ENCODE peak calls at places on chromosomes 7 and 10, in nine cellular contexts. Y, K, U, G, X, S, B, A and O are unnamed samples.

GRCh38 chr10:128629111-128630096 is 503.2 kb upstream of the MKI67 start:
- DNase-seq in Y (peak; percentile 58), K (no peak), U (no peak), G (no peak), X (no peak), S (no peak), B (no peak), A (peak; percentile 47), O (peak; percentile 73)

GRCh38 chr7:54811016-54811924 is 52.3 kb upstream of the SEC61G start:
- DNase-seq in Y (peak; percentile 95), K (no peak), U (no peak), G (no peak), X (peak; percentile 84), S (no peak), B (no peak), A (peak; percentile 26), O (no peak)

GRCh38 chr7:11182736-11183135 is 209.1 kb downstream of the PHF14 start:
- DNase-seq in Y (peak; percentile 70), K (no peak), U (no peak), G (no peak), X (no peak), S (no peak), B (no peak), A (no peak), O (no peak)

GRCh38 chr10:125023862-125024495 is 82.1 kb downstream of the ZRANB1 start:
- DNase-seq in Y (no peak), K (peak; percentile 60), U (peak; percentile 87), G (peak; percentile 73), X (no peak), S (peak; percentile 55), B (no peak), A (no peak), O (no peak)

GRCh38 chr10:24694086-24694485 is 29.6 kb downstream of the ARHGAP21 start:
- DNase-seq in Y (peak; percentile 20), K (no peak), U (no peak), G (no peak), X (no peak), S (no peak), B (no peak), A (no peak), O (no peak)

GRCh38 chr7:2307690-2308107 is 6.5 kb downstream of the SNX8 start:
- DNase-seq in Y (no peak), K (no peak), U (no peak), G (no peak), X (no peak), S (no peak), B (no peak), A (no peak), O (no peak)

GRCh38 chr10:124629842-124630241 is 114.3 kb downstream of the FAM53B start:
- DNase-seq in Y (no peak), K (no peak), U (no peak), G (no peak), X (no peak), S (no peak), B (no peak), A (no peak), O (no peak)

GRCh38 chr10:4833286-4833685 is 7.3 kb downstream of the AKR1E2 start:
- DNase-seq in Y (no peak), K (no peak), U (no peak), G (no peak), X (no peak), S (no peak), B (no peak), A (no peak), O (no peak)

GRCh38 chr7:58316-58715 is 134.1 kb upstream of the FAM20C start:
- DNase-seq in Y (no peak), K (no peak), U (no peak), G (no peak), X (no peak), S (no peak), B (no peak), A (no peak), O (no peak)

GRCh38 chr7:44969049-44969700 is 9.6 kb downstream of the MYO1G start:
- DNase-seq in Y (no peak), K (no peak), U (no peak), G (peak; percentile 51), X (no peak), S (no peak), B (no peak), A (no peak), O (no peak)

GRCh38 chr10:80473692-80474596 is 19.8 kb downstream of the TSPAN14 start:
- DNase-seq in Y (no peak), K (no peak), U (no peak), G (no peak), X (no peak), S (no peak), B (no peak), A (no peak), O (peak; percentile 92)

GRCh38 chr10:100735087-100735344 is 10.4 kb upstream of the PAX2 start:
- DNase-seq in Y (no peak), K (no peak), U (no peak), G (no peak), X (no peak), S (no peak), B (no peak), A (no peak), O (no peak)

GRCh38 chr7:4749363-4749762 is 26.1 kb upstream of the AP5Z1 start:
- DNase-seq in Y (no peak), K (no peak), U (no peak), G (no peak), X (no peak), S (no peak), B (no peak), A (no peak), O (no peak)

GRCh38 chr7:4745971-4746919 is 29.2 kb upstream of the AP5Z1 start:
- DNase-seq in Y (peak; percentile 48), K (peak; percentile 50), U (peak; percentile 43), G (no peak), X (peak; percentile 33), S (no peak), B (no peak), A (peak; percentile 45), O (peak; percentile 73)

GRCh38 chr7:4747013-4747412 is 28.4 kb upstream of the AP5Z1 start:
- DNase-seq in Y (no peak), K (no peak), U (peak; percentile 48), G (no peak), X (no peak), S (no peak), B (no peak), A (no peak), O (no peak)

GRCh38 chr7:4748267-4748666 is 27.2 kb upstream of the AP5Z1 start:
- DNase-seq in Y (no peak), K (no peak), U (no peak), G (no peak), X (no peak), S (no peak), B (no peak), A (no peak), O (no peak)

DNA sequence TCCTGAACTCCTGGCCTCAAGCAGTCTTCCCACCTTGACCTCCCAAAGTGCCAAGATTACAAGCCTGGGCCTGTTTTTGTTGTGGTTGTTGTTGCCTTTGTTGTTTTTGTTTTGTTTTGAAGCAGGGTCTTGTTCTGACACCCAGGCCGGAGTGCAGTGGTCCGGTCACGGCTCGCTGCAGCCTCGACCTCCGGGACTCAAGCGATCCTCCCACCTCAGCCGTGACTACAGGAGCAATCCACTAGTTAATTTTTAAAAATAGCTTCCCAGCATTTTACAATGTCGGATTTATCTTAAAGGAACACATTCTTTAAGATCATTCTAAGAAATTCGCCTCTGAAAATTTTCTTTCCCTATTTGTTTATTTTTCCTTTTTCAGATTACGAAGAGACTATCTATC is 27.7 kb upstream of the AP5Z1 start:
- DNase-seq in Y (no peak), K (no peak), U (no peak), G (no peak), X (no peak), S (no peak), B (no peak), A (no peak), O (no peak)
- H3K4me3 ChIP-seq in Y (no peak overlapping the region), K (no peak overlapping the region), U (no peak overlapping the region), G (no peak overlapping the region), X (no peak overlapping the region), S (no peak overlapping the region), B (no peak overlapping the region), A (no peak overlapping the region), O (no peak overlapping the region)

GRCh38 chr10:102067091-102067916 is 2.2 kb downstream of the HPS6 start:
- DNase-seq in Y (no peak), K (no peak), U (no peak), G (no peak), X (no peak), S (no peak), B (no peak), A (no peak), O (no peak)

GRCh38 chr10:102064503-102064867 is 664 bp upstream of the HPS6 start:
- DNase-seq in Y (no peak), K (no peak), U (no peak), G (no peak), X (no peak), S (no peak), B (no peak), A (no peak), O (no peak)

GRCh38 chr10:102066421-102067068 is 1.4 kb downstream of the HPS6 start:
- DNase-seq in Y (no peak), K (peak; percentile 17), U (no peak), G (no peak), X (no peak), S (no peak), B (no peak), A (no peak), O (peak; percentile 26)

GRCh38 chr10:102065561-102066420 is 642 bp downstream of the HPS6 start:
- DNase-seq in Y (no peak), K (peak; percentile 48), U (peak; percentile 44), G (peak; percentile 79), X (no peak), S (no peak), B (no peak), A (no peak), O (peak; percentile 17)

GRCh38 chr10:102064868-102065560 is at the start of gene HPS6:
- DNase-seq in Y (peak; percentile 75), K (peak; percentile 90), U (peak; percentile 96), G (peak; percentile 96), X (peak; percentile 42), S (peak; percentile 78), B (no peak), A (peak; percentile 90), O (peak; percentile 97)
- TF ChIP-seq CTCF in Y (no peak), K (peak; percentile 22), U (peak; percentile 24), G (peak; percentile 4), X (peak; percentile 16), S (peak; percentile 23), B (no peak), A (peak; percentile 38), O (no peak)

GRCh38 chr7:47507514-47507913 is 74.4 kb downstream of the TNS3 start:
- DNase-seq in Y (no peak), K (no peak), U (no peak), G (peak; percentile 55), X (no peak), S (no peak), B (no peak), A (no peak), O (no peak)
- H3K4me3 ChIP-seq in Y (no peak overlapping the region), K (no peak overlapping the region), U (no peak overlapping the region), G (no peak overlapping the region), X (no peak overlapping the region), S (no peak overlapping the region), B (no peak overlapping the region), A (no peak overlapping the region), O (no peak overlapping the region)

DNA sequence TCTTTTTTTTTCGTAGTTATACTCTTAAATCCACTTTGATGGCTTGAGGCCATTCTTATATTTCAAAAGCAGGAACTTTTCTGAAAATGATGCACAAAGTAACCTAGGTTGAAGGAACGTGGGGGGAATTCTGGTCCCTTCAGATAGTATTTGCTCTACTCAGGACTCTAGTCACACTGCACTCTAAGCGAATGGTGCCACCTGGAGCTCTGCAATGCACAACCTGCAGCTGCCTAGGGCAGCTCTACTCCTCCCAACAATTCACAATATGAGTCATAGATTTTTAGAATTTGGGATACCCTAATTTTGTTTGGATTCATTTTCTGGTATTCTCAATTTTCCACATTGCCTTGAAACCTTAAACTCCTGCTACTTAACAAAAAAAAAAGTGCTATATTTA is 17.3 kb downstream of the SYPL1 start:
- DNase-seq in Y (no peak), K (no peak), U (no peak), G (no peak), X (no peak), S (no peak), B (no peak), A (no peak), O (peak; percentile 34)
- TF ChIP-seq CTCF in Y (no peak), K (no peak), U (no peak), G (peak; percentile 4), X (no peak), S (no peak), B (no peak), A (peak; percentile 46), O (peak; percentile 48)